ENCODE peak calls at places on chromosomes 12 and 14, in five cellular contexts. One of them, this sample, is unnamed.

GRCh38 chr12:10968765-10969456 is 17.8 kb downstream of the TAS2R50 start:
- DNase-seq in colonic mucosa: no peak
- DNase-seq in OCI-LY7: no peak
- DNase-seq in mucosa of descending colon: no peak
- DNase-seq in AG09309: peak
- DNase-seq in this sample: no peak

GRCh38 chr12:34393086-34393820 is 371.0 kb downstream of the ALG10 start:
- DNase-seq in colonic mucosa: no peak
- DNase-seq in OCI-LY7: no peak
- DNase-seq in mucosa of descending colon: peak
- DNase-seq in AG09309: no peak
- DNase-seq in this sample: peak

GRCh38 chr12:104704224-104704623 is 247.5 kb downstream of the CHST11 start:
- DNase-seq in colonic mucosa: no peak
- DNase-seq in OCI-LY7: no peak
- DNase-seq in mucosa of descending colon: no peak
- DNase-seq in AG09309: no peak
- DNase-seq in this sample: no peak

GRCh38 chr12:31220633-31221565 is 105.1 kb downstream of the SINHCAF start:
- DNase-seq in colonic mucosa: no peak
- DNase-seq in OCI-LY7: no peak
- DNase-seq in mucosa of descending colon: peak
- DNase-seq in AG09309: no peak
- DNase-seq in this sample: no peak

GRCh38 chr14:102317564-102318248 is 1.8 kb upstream of the ZNF839 start:
- DNase-seq in colonic mucosa: peak
- DNase-seq in OCI-LY7: peak
- DNase-seq in mucosa of descending colon: no peak
- DNase-seq in AG09309: no peak
- DNase-seq in this sample: no peak

GRCh38 chr14:94816113-94816512 is 46.2 kb upstream of the GSC start:
- DNase-seq in colonic mucosa: no peak
- DNase-seq in OCI-LY7: no peak
- DNase-seq in mucosa of descending colon: no peak
- DNase-seq in AG09309: no peak
- DNase-seq in this sample: no peak

GRCh38 chr12:20367731-20368652 is at the start of gene PDE3A:
- DNase-seq in colonic mucosa: peak
- DNase-seq in OCI-LY7: no peak
- DNase-seq in mucosa of descending colon: peak
- DNase-seq in AG09309: peak
- DNase-seq in this sample: peak

GRCh38 chr14:94045101-94045500 is 19.0 kb downstream of the OTUB2 start:
- DNase-seq in colonic mucosa: no peak
- DNase-seq in OCI-LY7: no peak
- DNase-seq in mucosa of descending colon: no peak
- DNase-seq in AG09309: no peak
- DNase-seq in this sample: no peak

GRCh38 chr12:22668441-22668840 is 43.5 kb downstream of the ETNK1 start:
- DNase-seq in colonic mucosa: no peak
- DNase-seq in OCI-LY7: no peak
- DNase-seq in mucosa of descending colon: no peak
- DNase-seq in AG09309: no peak
- DNase-seq in this sample: no peak

GRCh38 chr14:44463386-44464004 is 43.6 kb downstream of the FSCB start:
- DNase-seq in colonic mucosa: no peak
- DNase-seq in OCI-LY7: no peak
- DNase-seq in mucosa of descending colon: no peak
- DNase-seq in AG09309: no peak
- DNase-seq in this sample: no peak

GRCh38 chr12:85260904-85261303 is 19.1 kb upstream of the ALX1 start:
- DNase-seq in colonic mucosa: no peak
- DNase-seq in OCI-LY7: no peak
- DNase-seq in mucosa of descending colon: no peak
- DNase-seq in AG09309: no peak
- DNase-seq in this sample: no peak

GRCh38 chr14:68823434-68824206 is 30.8 kb upstream of the ZFP36L1 start:
- DNase-seq in colonic mucosa: no peak
- DNase-seq in OCI-LY7: no peak
- DNase-seq in mucosa of descending colon: no peak
- DNase-seq in AG09309: no peak
- DNase-seq in this sample: no peak

GRCh38 chr14:58736606-58737005 is 98.8 kb downstream of the DACT1 start:
- DNase-seq in colonic mucosa: no peak
- DNase-seq in OCI-LY7: no peak
- DNase-seq in mucosa of descending colon: no peak
- DNase-seq in AG09309: no peak
- DNase-seq in this sample: no peak

GRCh38 chr12:53441040-53441833 is at the start of gene PRR13:
- DNase-seq in colonic mucosa: peak
- DNase-seq in OCI-LY7: peak
- DNase-seq in mucosa of descending colon: peak
- DNase-seq in AG09309: peak
- DNase-seq in this sample: peak

GRCh38 chr12:44317651-44318126 is 481.8 kb downstream of the TMEM117 start:
- DNase-seq in colonic mucosa: no peak
- DNase-seq in OCI-LY7: peak
- DNase-seq in mucosa of descending colon: no peak
- DNase-seq in AG09309: no peak
- DNase-seq in this sample: no peak

GRCh38 chr12:61676520-61676919 is 583.7 kb upstream of the USP15 start:
- DNase-seq in colonic mucosa: no peak
- DNase-seq in OCI-LY7: no peak
- DNase-seq in mucosa of descending colon: no peak
- DNase-seq in AG09309: no peak
- DNase-seq in this sample: no peak

GRCh38 chr12:76588881-76589565 is 29.5 kb upstream of the OSBPL8 start:
- DNase-seq in colonic mucosa: no peak
- DNase-seq in OCI-LY7: no peak
- DNase-seq in mucosa of descending colon: no peak
- DNase-seq in AG09309: peak
- DNase-seq in this sample: no peak

GRCh38 chr12:109863961-109864712 is 16.2 kb downstream of the GLTP start:
- DNase-seq in colonic mucosa: peak
- DNase-seq in OCI-LY7: no peak
- DNase-seq in mucosa of descending colon: no peak
- DNase-seq in AG09309: no peak
- DNase-seq in this sample: peak

GRCh38 chr14:72708708-72709475 is 185.0 kb downstream of the DPF3 start:
- DNase-seq in colonic mucosa: no peak
- DNase-seq in OCI-LY7: no peak
- DNase-seq in mucosa of descending colon: no peak
- DNase-seq in AG09309: no peak
- DNase-seq in this sample: no peak

GRCh38 chr12:4320287-4320858 is 640 bp upstream of the TIGAR start:
- DNase-seq in colonic mucosa: no peak
- DNase-seq in OCI-LY7: no peak
- DNase-seq in mucosa of descending colon: no peak
- DNase-seq in AG09309: no peak
- DNase-seq in this sample: no peak

GRCh38 chr14:79369359-79370332 is 841.7 kb downstream of the DIO2 start:
- DNase-seq in colonic mucosa: no peak
- DNase-seq in OCI-LY7: no peak
- DNase-seq in mucosa of descending colon: no peak
- DNase-seq in AG09309: peak
- DNase-seq in this sample: no peak

GRCh38 chr12:53251477-53252348 is 16.4 kb upstream of the ESPL1 start:
- DNase-seq in colonic mucosa: peak
- DNase-seq in OCI-LY7: peak
- DNase-seq in mucosa of descending colon: peak
- DNase-seq in AG09309: no peak
- DNase-seq in this sample: peak

GRCh38 chr12:52836042-52836466 is 1.9 kb upstream of the KRT79 start:
- DNase-seq in colonic mucosa: no peak
- DNase-seq in OCI-LY7: no peak
- DNase-seq in mucosa of descending colon: no peak
- DNase-seq in AG09309: no peak
- DNase-seq in this sample: no peak

GRCh38 chr12:6869049-6870021 is 2.0 kb downstream of the TPI1 start:
- DNase-seq in colonic mucosa: peak
- DNase-seq in OCI-LY7: peak
- DNase-seq in mucosa of descending colon: peak
- DNase-seq in AG09309: no peak
- DNase-seq in this sample: peak

GRCh38 chr14:47012533-47012932 is 361.0 kb upstream of the RPL10L start:
- DNase-seq in colonic mucosa: no peak
- DNase-seq in OCI-LY7: no peak
- DNase-seq in mucosa of descending colon: no peak
- DNase-seq in AG09309: no peak
- DNase-seq in this sample: no peak

GRCh38 chr12:25313591-25313990 is 62.9 kb upstream of the KRAS start:
- DNase-seq in colonic mucosa: no peak
- DNase-seq in OCI-LY7: no peak
- DNase-seq in mucosa of descending colon: no peak
- DNase-seq in AG09309: no peak
- DNase-seq in this sample: no peak

GRCh38 chr14:87566986-87567385 is 426.0 kb downstream of the GALC start:
- DNase-seq in colonic mucosa: no peak
- DNase-seq in OCI-LY7: no peak
- DNase-seq in mucosa of descending colon: no peak
- DNase-seq in AG09309: no peak
- DNase-seq in this sample: no peak
- TF ChIP-seq CTCF in colonic mucosa: no peak
- TF ChIP-seq CTCF in OCI-LY7: no peak
- TF ChIP-seq CTCF in mucosa of descending colon: no peak
- TF ChIP-seq CTCF in AG09309: no peak
- TF ChIP-seq CTCF in this sample: no peak

GRCh38 chr12:67070604-67071003 is 198.6 kb upstream of the CAND1 start:
- DNase-seq in colonic mucosa: no peak
- DNase-seq in OCI-LY7: no peak
- DNase-seq in mucosa of descending colon: no peak
- DNase-seq in AG09309: no peak
- DNase-seq in this sample: no peak
- H3K4me3 ChIP-seq in colonic mucosa: no peak
- H3K4me3 ChIP-seq in OCI-LY7: no peak
- H3K4me3 ChIP-seq in mucosa of descending colon: no peak
- H3K4me3 ChIP-seq in AG09309: no peak
- H3K4me3 ChIP-seq in this sample: no peak

DNA sequence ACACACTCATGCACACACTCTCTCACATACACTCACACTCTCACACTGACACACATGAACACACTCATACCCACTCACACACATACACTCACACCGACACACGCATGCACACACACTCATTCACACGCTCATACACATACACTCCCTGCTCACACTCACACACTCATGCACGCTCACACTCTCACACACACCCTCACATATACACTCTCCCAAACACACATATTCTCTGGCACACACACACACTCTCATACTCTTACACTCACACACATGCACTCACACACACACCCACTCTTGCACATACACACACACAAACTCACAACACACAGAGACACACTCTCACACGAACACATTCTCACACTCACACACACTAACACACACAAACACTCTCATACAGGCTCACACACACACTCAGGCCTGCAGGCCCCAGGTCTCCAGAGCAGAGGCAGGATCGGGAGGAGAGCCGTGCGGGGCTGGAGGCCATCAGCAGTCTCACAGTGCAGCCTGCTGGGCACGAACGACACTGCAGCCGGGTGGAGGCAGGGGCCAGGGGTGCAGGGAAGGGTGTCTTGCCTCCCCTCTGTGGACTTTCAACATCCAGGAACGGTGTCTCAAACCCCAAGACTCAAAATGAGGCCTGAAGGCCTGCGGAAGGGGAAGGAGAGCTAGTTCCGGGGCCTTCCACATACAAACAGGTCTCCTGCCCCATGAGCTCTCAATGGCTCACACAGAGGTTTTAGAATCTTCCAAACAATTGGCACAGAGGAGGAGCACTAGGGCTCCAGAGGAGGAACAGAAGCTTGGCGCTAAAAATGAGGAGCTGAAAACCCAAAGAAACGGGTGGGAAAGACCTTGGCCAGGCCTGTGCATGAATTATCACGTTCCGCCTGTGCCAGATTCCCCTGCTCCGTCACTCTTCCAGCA is 148.6 kb downstream of the ANO2 start:
- DNase-seq in colonic mucosa: peak
- DNase-seq in OCI-LY7: peak
- DNase-seq in mucosa of descending colon: no peak
- DNase-seq in AG09309: no peak
- DNase-seq in this sample: no peak
- TF ChIP-seq CTCF in colonic mucosa: peak
- TF ChIP-seq CTCF in OCI-LY7: peak
- TF ChIP-seq CTCF in mucosa of descending colon: peak
- TF ChIP-seq CTCF in AG09309: peak
- TF ChIP-seq CTCF in this sample: peak

DNA sequence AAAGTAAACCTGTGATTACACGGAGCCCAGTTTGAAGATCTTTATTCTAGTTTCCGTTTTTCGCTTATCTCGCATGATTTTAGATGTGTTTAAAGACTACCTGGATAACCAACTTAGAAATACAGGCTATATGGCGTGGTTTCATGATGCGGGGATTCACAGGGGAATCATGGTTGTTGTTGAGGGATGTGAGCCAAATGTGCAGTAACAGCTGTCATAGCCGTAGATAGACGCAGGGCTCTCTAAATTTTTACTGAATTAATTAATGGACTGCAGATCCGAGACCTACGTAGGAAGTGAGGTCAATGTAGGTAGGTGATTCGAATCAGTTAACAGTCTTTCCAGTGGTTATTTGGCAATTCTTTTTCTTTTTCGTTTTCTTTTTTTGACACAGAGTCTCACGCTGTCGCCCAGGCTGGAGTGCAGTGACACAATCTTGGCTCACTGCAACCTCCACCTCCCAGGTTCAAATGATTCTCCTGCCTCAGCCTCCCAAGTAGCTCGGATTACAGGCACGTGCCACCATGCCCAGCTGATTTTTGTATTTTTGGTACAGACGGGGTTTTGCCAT is 144.9 kb upstream of the AMIGO2 start:
- DNase-seq in colonic mucosa: no peak
- DNase-seq in OCI-LY7: no peak
- DNase-seq in mucosa of descending colon: no peak
- DNase-seq in AG09309: no peak
- DNase-seq in this sample: no peak
- H3K4me3 ChIP-seq in colonic mucosa: no peak
- H3K4me3 ChIP-seq in OCI-LY7: peak
- H3K4me3 ChIP-seq in mucosa of descending colon: no peak
- H3K4me3 ChIP-seq in AG09309: no peak
- H3K4me3 ChIP-seq in this sample: no peak

DNA sequence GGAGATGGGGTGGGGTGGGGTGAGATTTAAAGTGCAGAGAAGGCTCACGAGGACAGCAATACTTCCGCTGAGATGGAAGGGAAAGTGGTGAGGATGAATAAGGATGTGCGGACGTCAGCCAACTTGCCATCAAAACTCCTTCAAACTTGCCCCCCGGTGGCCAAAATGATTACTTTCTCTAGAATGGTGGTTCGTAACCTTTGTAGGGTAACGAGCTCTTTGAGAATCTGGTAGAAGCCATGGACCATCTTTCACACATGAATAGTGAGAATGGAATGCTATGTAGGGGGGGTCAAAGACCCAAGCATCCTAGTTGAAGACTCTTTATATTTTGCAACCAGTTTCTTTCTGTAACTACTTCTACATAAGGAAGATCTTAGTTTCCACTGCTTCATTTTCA is 245.9 kb upstream of the DDHD1 start:
- DNase-seq in colonic mucosa: no peak
- DNase-seq in OCI-LY7: no peak
- DNase-seq in mucosa of descending colon: no peak
- DNase-seq in AG09309: peak
- DNase-seq in this sample: no peak
- TF ChIP-seq CTCF in colonic mucosa: no peak
- TF ChIP-seq CTCF in OCI-LY7: peak
- TF ChIP-seq CTCF in mucosa of descending colon: no peak
- TF ChIP-seq CTCF in AG09309: peak
- TF ChIP-seq CTCF in this sample: no peak